ENCODE peak calls at places on chromosomes 3 and 15, in nine cellular contexts. K, L, Q, B, I, D, C, V and E are unnamed samples.

GRCh38 chr3:23712095-23712494 is 93.7 kb upstream of the UBE2E1 start:
- DNase-seq in D (peak), K (no peak), L (no peak), V (no peak), B (no peak), C (no peak), I (no peak), Q (no peak), E (no peak)

GRCh38 chr3:15512173-15512572 is 9.3 kb downstream of the COLQ start:
- DNase-seq in D (no peak), B (no peak), I (no peak), K (no peak), Q (peak), L (no peak), V (no peak), C (no peak), E (no peak)

GRCh38 chr15:101022876-101023275 is 103.7 kb downstream of the LRRK1 start:
- DNase-seq in L (no peak), D (no peak), K (no peak), I (no peak), C (no peak), B (no peak), V (no peak), Q (no peak), E (no peak)

GRCh38 chr3:5188419-5189405 is 1.2 kb downstream of the EDEM1 start:
- DNase-seq in V (no peak), B (no peak), D (peak), L (peak), I (no peak), C (peak), K (no peak), Q (peak), E (peak)

GRCh38 chr3:67529337-67529736 is 125.1 kb downstream of the SUCLG2 start:
- DNase-seq in I (no peak), V (no peak), L (peak), C (no peak), Q (peak), B (no peak), K (no peak), D (no peak), E (no peak)

GRCh38 chr15:79918278-79918677 is 21.5 kb upstream of the MTHFS start:
- DNase-seq in I (no peak), L (no peak), D (no peak), V (no peak), C (no peak), B (no peak), K (no peak), Q (no peak), E (no peak)

GRCh38 chr3:14633819-14634424 is 17.6 kb upstream of the CCDC174 start:
- DNase-seq in V (no peak), L (peak), K (peak), D (peak), I (no peak), Q (peak), C (peak), B (no peak), E (peak)

GRCh38 chr3:187072102-187072501 is 67.2 kb downstream of the RPL39L start:
- DNase-seq in B (no peak), V (no peak), C (no peak), K (no peak), I (no peak), D (no peak), L (no peak), Q (no peak), E (peak)

GRCh38 chr15:70752142-70752754 is 11.1 kb downstream of the UACA start:
- DNase-seq in K (no peak), C (no peak), D (no peak), I (no peak), V (no peak), Q (peak), B (no peak), L (no peak), E (no peak)

GRCh38 chr3:142027713-142028112 is 121.6 kb downstream of the TFDP2 start:
- DNase-seq in I (no peak), V (no peak), D (peak), L (peak), B (no peak), Q (peak), C (no peak), K (peak), E (no peak)